ENCODE peak calls at places on chromosome 14, in nine cellular contexts. G, V, J, H, U, D, F, T and Q are unnamed samples.

GRCh38 chr14:51914310-51914709 is 53.9 kb downstream of the GNG2 start:
- DNase-seq in H (no peak), J (no peak), G (no peak), U (no peak), T (no peak), F (no peak), D (no peak), V (no peak), Q (no peak)

GRCh38 chr14:100389497-100390104 is 66.5 kb downstream of the SLC25A47 start:
- DNase-seq in T (no peak), H (no peak), J (no peak), U (no peak), G (no peak), D (peak; percentile 83), F (peak; percentile 75), V (peak; percentile 91), Q (no peak)

GRCh38 chr14:73651005-73651404 is 6.2 kb downstream of the DNAL1 start:
- DNase-seq in G (no peak), H (no peak), T (no peak), J (no peak), U (no peak), D (no peak), F (no peak), V (no peak), Q (no peak)

GRCh38 chr14:64891839-64892375 is 12.2 kb upstream of the SPTB start:
- DNase-seq in T (peak; percentile 38), F (peak; percentile 67), J (peak; percentile 12), U (no peak), H (peak; percentile 64), G (no peak), D (peak; percentile 72), V (peak; percentile 91), Q (peak; percentile 46)

GRCh38 chr14:67883717-67884116 is 64.1 kb downstream of the RAD51B start:
- DNase-seq in V (no peak), H (no peak), U (no peak), T (no peak), D (no peak), J (no peak), G (no peak), F (no peak), Q (no peak)

GRCh38 chr14:75553157-75553556 is 25.3 kb upstream of the FLVCR2 start:
- DNase-seq in D (no peak), T (no peak), F (no peak), J (no peak), G (no peak), V (no peak), U (no peak), H (no peak), Q (no peak)

GRCh38 chr14:100822921-100823320 is 3.0 kb upstream of the MEG3 start:
- DNase-seq in V (no peak), D (no peak), T (no peak), H (no peak), G (no peak), J (no peak), U (no peak), F (no peak), Q (no peak)

GRCh38 chr14:94458558-94459200 is 6.1 kb upstream of the SERPINA11 start:
- DNase-seq in H (no peak), D (no peak), U (no peak), J (no peak), V (no peak), T (no peak), G (no peak), F (no peak), Q (no peak)

GRCh38 chr14:92316937-92317336 is 6.0 kb upstream of the SLC24A4 start:
- DNase-seq in J (no peak), G (no peak), H (no peak), V (no peak), D (no peak), F (no peak), T (no peak), U (no peak), Q (peak; percentile 34)

GRCh38 chr14:22492601-22493000 is 96.4 kb downstream of the DAD1 start:
- DNase-seq in U (no peak), D (no peak), H (no peak), T (no peak), J (no peak), F (no peak), V (no peak), G (no peak), Q (no peak)

GRCh38 chr14:60723218-60724079 is 702 bp downstream of the SIX4 start:
- DNase-seq in D (no peak), T (no peak), U (peak; percentile 16), J (peak; percentile 11), V (peak; percentile 58), H (no peak), G (peak; percentile 11), F (peak; percentile 24), Q (peak; percentile 26)

GRCh38 chr14:61911534-61911933 is 149.3 kb downstream of the SNAPC1 start:
- DNase-seq in J (no peak), V (peak; percentile 72), T (no peak), F (no peak), U (no peak), D (peak; percentile 5), H (peak; percentile 57), G (no peak), Q (no peak)

GRCh38 chr14:49559979-49560768 is 26.0 kb downstream of the RPS29 start:
- DNase-seq in H (no peak), G (no peak), U (no peak), D (no peak), V (no peak), T (no peak), J (no peak), F (no peak), Q (no peak)

GRCh38 chr14:99038401-99038800 is 233.6 kb downstream of the BCL11B start:
- DNase-seq in V (no peak), T (peak; percentile 19), D (no peak), J (no peak), H (no peak), G (no peak), F (no peak), U (no peak), Q (no peak)

GRCh38 chr14:104169765-104170113 is 31.4 kb downstream of the KIF26A start:
- DNase-seq in J (peak; percentile 60), D (no peak), T (no peak), H (no peak), U (no peak), G (no peak), F (no peak), V (no peak), Q (no peak)

GRCh38 chr14:20177433-20177974 is 13.2 kb upstream of the OR11G2 start:
- DNase-seq in F (no peak), U (no peak), T (no peak), H (no peak), V (no peak), J (no peak), G (no peak), D (no peak), Q (no peak)

GRCh38 chr14:63051301-63051700 is 6.0 kb upstream of the KCNH5 start:
- DNase-seq in J (no peak), U (no peak), V (no peak), H (no peak), T (no peak), G (no peak), F (no peak), D (no peak), Q (no peak)

GRCh38 chr14:102849522-102850379 is 72.5 kb downstream of the TRAF3 start:
- DNase-seq in T (no peak), G (no peak), J (no peak), D (peak; percentile 97), H (peak; percentile 57), V (peak; percentile 95), U (no peak), F (peak; percentile 80), Q (no peak)

GRCh38 chr14:75470238-75470797 is 42.5 kb downstream of the JDP2 start:
- DNase-seq in H (no peak), J (no peak), T (no peak), V (no peak), F (peak; percentile 65), G (no peak), U (no peak), D (no peak), Q (no peak)

GRCh38 chr14:94307410-94307992 is 14.4 kb upstream of the SERPINA10 start:
- DNase-seq in H (no peak), D (peak; percentile 28), T (no peak), G (no peak), F (no peak), U (no peak), J (no peak), V (no peak), Q (peak; percentile 66)

GRCh38 chr14:53979141-53979673 is 22.6 kb upstream of the BMP4 start:
- DNase-seq in V (no peak), G (no peak), H (no peak), T (no peak), J (no peak), D (peak; percentile 47), F (no peak), U (no peak), Q (peak; percentile 22)

GRCh38 chr14:54909763-54910162 is 7.1 kb upstream of the GCH1 start:
- DNase-seq in J (no peak), T (no peak), U (no peak), H (no peak), V (no peak), F (no peak), G (no peak), D (no peak), Q (no peak)